ENCODE peak calls at places on chromosomes 16 and 17, in six cellular contexts. One of them, this sample, is unnamed.

GRCh38 chr17:31269597-31269996 is 27.4 kb downstream of the OMG start:
- DNase-seq in AG04450: peak
- DNase-seq in AG09309: peak
- DNase-seq in astrocyte: peak
- DNase-seq in stomach: no peak
- DNase-seq in sigmoid colon: no peak
- DNase-seq in this sample: peak

GRCh38 chr17:80319999-80320344 is 59.3 kb downstream of the RNF213 start:
- DNase-seq in AG04450: no peak
- DNase-seq in AG09309: no peak
- DNase-seq in astrocyte: no peak
- DNase-seq in stomach: no peak
- DNase-seq in sigmoid colon: no peak
- DNase-seq in this sample: no peak

GRCh38 chr17:64788286-64789060 is 126.4 kb upstream of the SMURF2 start:
- DNase-seq in AG04450: no peak
- DNase-seq in AG09309: no peak
- DNase-seq in astrocyte: no peak
- DNase-seq in stomach: no peak
- DNase-seq in sigmoid colon: peak
- DNase-seq in this sample: no peak

GRCh38 chr17:51739245-51739886 is 419.1 kb downstream of the CA10 start:
- DNase-seq in AG04450: no peak
- DNase-seq in AG09309: no peak
- DNase-seq in astrocyte: no peak
- DNase-seq in stomach: no peak
- DNase-seq in sigmoid colon: no peak
- DNase-seq in this sample: no peak

GRCh38 chr16:27323781-27324561 is 10.2 kb downstream of the IL4R start:
- DNase-seq in AG04450: no peak
- DNase-seq in AG09309: no peak
- DNase-seq in astrocyte: no peak
- DNase-seq in stomach: no peak
- DNase-seq in sigmoid colon: peak
- DNase-seq in this sample: no peak

GRCh38 chr16:86261379-86261778 is 248.9 kb upstream of the FOXF1 start:
- DNase-seq in AG04450: no peak
- DNase-seq in AG09309: no peak
- DNase-seq in astrocyte: no peak
- DNase-seq in stomach: no peak
- DNase-seq in sigmoid colon: no peak
- DNase-seq in this sample: no peak

GRCh38 chr16:19086322-19087199 is 19.1 kb downstream of the COQ7 start:
- DNase-seq in AG04450: peak
- DNase-seq in AG09309: peak
- DNase-seq in astrocyte: peak
- DNase-seq in stomach: peak
- DNase-seq in sigmoid colon: peak
- DNase-seq in this sample: no peak

GRCh38 chr16:87926246-87927194 is 9.8 kb downstream of the CA5A start:
- DNase-seq in AG04450: no peak
- DNase-seq in AG09309: no peak
- DNase-seq in astrocyte: no peak
- DNase-seq in stomach: no peak
- DNase-seq in sigmoid colon: no peak
- DNase-seq in this sample: no peak

GRCh38 chr16:85413713-85414663 is 199.1 kb upstream of the GSE1 start:
- DNase-seq in AG04450: no peak
- DNase-seq in AG09309: no peak
- DNase-seq in astrocyte: no peak
- DNase-seq in stomach: no peak
- DNase-seq in sigmoid colon: no peak
- DNase-seq in this sample: no peak

GRCh38 chr17:1398900-1399299 is 1.1 kb downstream of the YWHAE start:
- DNase-seq in AG04450: no peak
- DNase-seq in AG09309: no peak
- DNase-seq in astrocyte: no peak
- DNase-seq in stomach: no peak
- DNase-seq in sigmoid colon: no peak
- DNase-seq in this sample: no peak

GRCh38 chr16:64138621-64139020 is 983.2 kb downstream of the CDH11 start:
- DNase-seq in AG04450: no peak
- DNase-seq in AG09309: no peak
- DNase-seq in astrocyte: no peak
- DNase-seq in stomach: no peak
- DNase-seq in sigmoid colon: no peak
- DNase-seq in this sample: no peak

GRCh38 chr17:77151236-77151635 is 10.5 kb downstream of the SEC14L1 start:
- DNase-seq in AG04450: no peak
- DNase-seq in AG09309: no peak
- DNase-seq in astrocyte: peak
- DNase-seq in stomach: no peak
- DNase-seq in sigmoid colon: no peak
- DNase-seq in this sample: no peak

GRCh38 chr17:3972931-3973330 is 8.7 kb upstream of the ATP2A3 start:
- DNase-seq in AG04450: no peak
- DNase-seq in AG09309: no peak
- DNase-seq in astrocyte: no peak
- DNase-seq in stomach: no peak
- DNase-seq in sigmoid colon: no peak
- DNase-seq in this sample: no peak

GRCh38 chr16:65572156-65572555 is 450.3 kb upstream of the CDH11 start:
- DNase-seq in AG04450: no peak
- DNase-seq in AG09309: peak
- DNase-seq in astrocyte: peak
- DNase-seq in stomach: no peak
- DNase-seq in sigmoid colon: no peak
- DNase-seq in this sample: no peak

GRCh38 chr16:81492307-81492706 is 47.7 kb downstream of the CMIP start:
- DNase-seq in AG04450: no peak
- DNase-seq in AG09309: no peak
- DNase-seq in astrocyte: no peak
- DNase-seq in stomach: no peak
- DNase-seq in sigmoid colon: no peak
- DNase-seq in this sample: no peak

GRCh38 chr17:27247071-27247957 is 46.6 kb upstream of the WSB1 start:
- DNase-seq in AG04450: peak
- DNase-seq in AG09309: no peak
- DNase-seq in astrocyte: peak
- DNase-seq in stomach: peak
- DNase-seq in sigmoid colon: peak
- DNase-seq in this sample: no peak

GRCh38 chr17:50353600-50354195 is 7.8 kb downstream of the XYLT2 start:
- DNase-seq in AG04450: no peak
- DNase-seq in AG09309: no peak
- DNase-seq in astrocyte: no peak
- DNase-seq in stomach: peak
- DNase-seq in sigmoid colon: peak
- DNase-seq in this sample: no peak

GRCh38 chr17:43966276-43966675 is 12.5 kb upstream of the PYY start:
- DNase-seq in AG04450: no peak
- DNase-seq in AG09309: no peak
- DNase-seq in astrocyte: no peak
- DNase-seq in stomach: no peak
- DNase-seq in sigmoid colon: no peak
- DNase-seq in this sample: peak

GRCh38 chr16:72877374-72878028 is 170.4 kb downstream of the ZFHX3 start:
- DNase-seq in AG04450: no peak
- DNase-seq in AG09309: peak
- DNase-seq in astrocyte: peak
- DNase-seq in stomach: no peak
- DNase-seq in sigmoid colon: no peak
- DNase-seq in this sample: peak

GRCh38 chr16:4009177-4009576 is 107.1 kb downstream of the ADCY9 start:
- DNase-seq in AG04450: no peak
- DNase-seq in AG09309: no peak
- DNase-seq in astrocyte: no peak
- DNase-seq in stomach: no peak
- DNase-seq in sigmoid colon: no peak
- DNase-seq in this sample: no peak

GRCh38 chr17:27384261-27384701 is 72.0 kb upstream of the KSR1 start:
- DNase-seq in AG04450: peak
- DNase-seq in AG09309: peak
- DNase-seq in astrocyte: peak
- DNase-seq in stomach: peak
- DNase-seq in sigmoid colon: peak
- DNase-seq in this sample: peak

GRCh38 chr16:24769806-24770205 is 40.4 kb downstream of the TNRC6A start:
- DNase-seq in AG04450: peak
- DNase-seq in AG09309: peak
- DNase-seq in astrocyte: peak
- DNase-seq in stomach: no peak
- DNase-seq in sigmoid colon: no peak
- DNase-seq in this sample: no peak

GRCh38 chr17:82212331-82213250 is at the start of gene CCDC57:
- DNase-seq in AG04450: no peak
- DNase-seq in AG09309: no peak
- DNase-seq in astrocyte: no peak
- DNase-seq in stomach: peak
- DNase-seq in sigmoid colon: peak
- DNase-seq in this sample: no peak

GRCh38 chr17:73532441-73532901 is 111.8 kb downstream of the SDK2 start:
- DNase-seq in AG04450: no peak
- DNase-seq in AG09309: no peak
- DNase-seq in astrocyte: no peak
- DNase-seq in stomach: no peak
- DNase-seq in sigmoid colon: no peak
- DNase-seq in this sample: no peak

GRCh38 chr16:24995469-24995868 is 19.7 kb downstream of the ARHGAP17 start:
- DNase-seq in AG04450: no peak
- DNase-seq in AG09309: no peak
- DNase-seq in astrocyte: no peak
- DNase-seq in stomach: no peak
- DNase-seq in sigmoid colon: no peak
- DNase-seq in this sample: no peak

DNA sequence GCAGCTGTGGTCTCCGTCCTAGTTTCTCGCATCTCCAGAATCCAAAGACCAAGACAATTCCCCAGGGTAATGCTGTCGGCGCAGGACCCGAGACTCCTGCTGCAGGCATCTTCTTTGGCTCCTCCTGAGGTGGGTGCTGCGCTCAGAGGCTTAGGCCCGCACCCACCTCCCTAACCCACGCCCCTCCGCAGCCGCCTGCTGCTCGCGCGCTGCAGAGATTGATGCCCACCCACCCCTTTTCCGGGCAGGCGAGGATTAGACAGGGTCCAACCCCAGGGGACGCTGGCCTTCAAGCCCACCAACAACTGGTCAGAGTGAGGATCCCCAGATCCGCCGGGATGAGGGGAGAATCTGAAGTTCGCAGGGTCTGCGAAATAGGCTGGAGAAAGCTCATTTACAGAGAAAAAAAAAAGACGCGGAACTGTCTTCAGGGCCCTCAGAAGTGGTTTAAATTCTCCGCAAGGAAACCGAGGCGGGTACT is 27.9 kb downstream of the SLFN11 start:
- DNase-seq in AG04450: no peak
- DNase-seq in AG09309: no peak
- DNase-seq in astrocyte: no peak
- DNase-seq in stomach: no peak
- DNase-seq in sigmoid colon: no peak
- DNase-seq in this sample: no peak
- H3K4me3 ChIP-seq in AG04450: peak
- H3K4me3 ChIP-seq in AG09309: peak
- H3K4me3 ChIP-seq in astrocyte: peak
- H3K4me3 ChIP-seq in stomach: peak
- H3K4me3 ChIP-seq in sigmoid colon: peak
- H3K4me3 ChIP-seq in this sample: peak

DNA sequence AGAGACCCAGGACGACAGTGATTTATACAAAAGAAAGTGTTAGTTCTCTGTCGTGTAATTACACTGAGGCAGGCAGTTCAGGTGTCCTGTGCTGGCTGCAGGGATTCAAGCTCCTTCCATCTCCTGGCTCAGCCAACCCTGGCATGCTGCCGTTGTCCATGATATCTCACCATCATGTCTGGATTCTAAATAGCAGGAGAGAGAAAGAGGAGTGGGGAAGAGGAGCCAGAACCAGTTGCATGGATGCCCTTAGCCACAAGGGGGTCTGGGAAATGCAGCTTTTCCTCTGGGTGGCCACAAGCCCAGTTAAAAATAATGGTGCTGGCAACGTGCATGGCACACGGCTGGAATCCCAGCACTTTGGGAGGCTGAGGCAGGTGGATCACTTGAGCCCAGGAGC is 9.7 kb downstream of the C16orf54 start:
- DNase-seq in AG04450: no peak
- DNase-seq in AG09309: no peak
- DNase-seq in astrocyte: no peak
- DNase-seq in stomach: no peak
- DNase-seq in sigmoid colon: no peak
- DNase-seq in this sample: no peak
- TF ChIP-seq CTCF in AG04450: peak
- TF ChIP-seq CTCF in AG09309: no peak
- TF ChIP-seq CTCF in astrocyte: peak
- TF ChIP-seq CTCF in stomach: no peak
- TF ChIP-seq CTCF in sigmoid colon: no peak
- TF ChIP-seq CTCF in this sample: no peak

DNA sequence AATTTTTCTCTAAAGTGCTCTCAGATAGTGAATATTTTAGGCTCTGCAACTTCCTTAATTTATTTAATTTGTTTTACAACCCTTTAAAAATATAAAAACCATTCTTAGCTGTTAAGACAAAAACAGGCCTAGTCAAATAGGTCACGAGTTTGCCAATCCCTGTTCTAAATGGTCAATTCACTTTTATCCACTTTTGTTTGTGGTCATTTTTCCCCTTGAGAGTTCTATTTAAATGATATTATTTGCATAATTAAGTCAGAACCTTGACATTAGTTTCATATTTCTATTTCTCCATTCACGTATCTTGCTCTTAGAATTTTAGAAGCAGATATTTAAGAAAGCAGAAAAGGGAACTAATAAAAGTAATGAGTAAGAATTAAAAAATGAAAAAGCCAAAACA is 4.0 kb downstream of the AMFR start:
- DNase-seq in AG04450: no peak
- DNase-seq in AG09309: no peak
- DNase-seq in astrocyte: no peak
- DNase-seq in stomach: no peak
- DNase-seq in sigmoid colon: no peak
- DNase-seq in this sample: no peak
- H3K4me3 ChIP-seq in AG04450: no peak
- H3K4me3 ChIP-seq in AG09309: no peak
- H3K4me3 ChIP-seq in astrocyte: no peak
- H3K4me3 ChIP-seq in stomach: no peak
- H3K4me3 ChIP-seq in sigmoid colon: no peak
- H3K4me3 ChIP-seq in this sample: no peak

GRCh38 chr16:1379863-1380174 is 28.1 kb downstream of the GNPTG start:
- DNase-seq in AG04450: no peak
- DNase-seq in AG09309: no peak
- DNase-seq in astrocyte: no peak
- DNase-seq in stomach: no peak
- DNase-seq in sigmoid colon: no peak
- DNase-seq in this sample: no peak
- TF ChIP-seq CTCF in AG04450: no peak
- TF ChIP-seq CTCF in AG09309: no peak
- TF ChIP-seq CTCF in astrocyte: no peak
- TF ChIP-seq CTCF in stomach: no peak
- TF ChIP-seq CTCF in sigmoid colon: no peak
- TF ChIP-seq CTCF in this sample: no peak

GRCh38 chr17:29918922-29919856 is 10.8 kb downstream of the SSH2 start:
- DNase-seq in AG04450: no peak
- DNase-seq in AG09309: no peak
- DNase-seq in astrocyte: peak
- DNase-seq in stomach: no peak
- DNase-seq in sigmoid colon: no peak
- DNase-seq in this sample: peak
- H3K4me3 ChIP-seq in AG04450: no peak
- H3K4me3 ChIP-seq in AG09309: no peak
- H3K4me3 ChIP-seq in astrocyte: peak
- H3K4me3 ChIP-seq in stomach: no peak
- H3K4me3 ChIP-seq in sigmoid colon: no peak
- H3K4me3 ChIP-seq in this sample: no peak